ENCODE peak calls at places on chromosomes 7 and 10, in nine cellular contexts. One of them, this sample, is unnamed.

GRCh38 chr7:148700693-148701092 is 2.0 kb downstream of the CUL1 start:
- DNase-seq in posterior vena cava: no peak
- DNase-seq in psoas muscle: no peak
- DNase-seq in amniotic epithelial cell: peak
- DNase-seq in Right ventricle myocardium inferior: no peak
- DNase-seq in kidney: no peak
- DNase-seq in NCI-H510A treated with DMSO at 0.1 percent for 48 hours: no peak
- DNase-seq in NCI-H2171: no peak
- DNase-seq in ureter: no peak
- DNase-seq in this sample: no peak

GRCh38 chr7:137682596-137682995 is 164.2 kb downstream of the DGKI start:
- DNase-seq in amniotic epithelial cell: peak
- DNase-seq in Right ventricle myocardium inferior: no peak
- DNase-seq in NCI-H510A treated with DMSO at 0.1 percent for 48 hours: no peak
- DNase-seq in ureter: no peak
- DNase-seq in NCI-H2171: no peak
- DNase-seq in kidney: no peak
- DNase-seq in psoas muscle: no peak
- DNase-seq in posterior vena cava: no peak
- DNase-seq in this sample: no peak

GRCh38 chr7:32093415-32094408 is 23.5 kb upstream of the PDE1C start:
- DNase-seq in Right ventricle myocardium inferior: peak
- DNase-seq in NCI-H2171: no peak
- DNase-seq in ureter: peak
- DNase-seq in posterior vena cava: peak
- DNase-seq in psoas muscle: peak
- DNase-seq in kidney: no peak
- DNase-seq in amniotic epithelial cell: peak
- DNase-seq in NCI-H510A treated with DMSO at 0.1 percent for 48 hours: no peak
- DNase-seq in this sample: no peak

GRCh38 chr10:78768041-78768569 is 300.7 kb upstream of the ZMIZ1 start:
- DNase-seq in kidney: no peak
- DNase-seq in ureter: no peak
- DNase-seq in NCI-H2171: no peak
- DNase-seq in amniotic epithelial cell: no peak
- DNase-seq in Right ventricle myocardium inferior: no peak
- DNase-seq in NCI-H510A treated with DMSO at 0.1 percent for 48 hours: no peak
- DNase-seq in psoas muscle: no peak
- DNase-seq in posterior vena cava: peak
- DNase-seq in this sample: no peak

GRCh38 chr7:130942211-130942964 is 208.4 kb upstream of the KLF14 start:
- DNase-seq in NCI-H510A treated with DMSO at 0.1 percent for 48 hours: no peak
- DNase-seq in posterior vena cava: no peak
- DNase-seq in ureter: no peak
- DNase-seq in amniotic epithelial cell: peak
- DNase-seq in psoas muscle: peak
- DNase-seq in kidney: no peak
- DNase-seq in NCI-H2171: no peak
- DNase-seq in Right ventricle myocardium inferior: no peak
- DNase-seq in this sample: no peak

GRCh38 chr7:134777908-134778580 is 1.4 kb upstream of the CALD1 start:
- DNase-seq in NCI-H2171: no peak
- DNase-seq in ureter: no peak
- DNase-seq in kidney: no peak
- DNase-seq in posterior vena cava: no peak
- DNase-seq in Right ventricle myocardium inferior: no peak
- DNase-seq in NCI-H510A treated with DMSO at 0.1 percent for 48 hours: no peak
- DNase-seq in amniotic epithelial cell: peak
- DNase-seq in psoas muscle: no peak
- DNase-seq in this sample: no peak

GRCh38 chr7:131336956-131337355 is 9.3 kb downstream of the MKLN1 start:
- DNase-seq in Right ventricle myocardium inferior: no peak
- DNase-seq in psoas muscle: no peak
- DNase-seq in kidney: no peak
- DNase-seq in NCI-H510A treated with DMSO at 0.1 percent for 48 hours: no peak
- DNase-seq in amniotic epithelial cell: peak
- DNase-seq in NCI-H2171: no peak
- DNase-seq in ureter: no peak
- DNase-seq in posterior vena cava: no peak
- DNase-seq in this sample: no peak

GRCh38 chr10:102814456-102814871 is 22.7 kb downstream of the CYP17A1 start:
- DNase-seq in ureter: no peak
- DNase-seq in amniotic epithelial cell: no peak
- DNase-seq in NCI-H510A treated with DMSO at 0.1 percent for 48 hours: no peak
- DNase-seq in psoas muscle: peak
- DNase-seq in NCI-H2171: peak
- DNase-seq in kidney: peak
- DNase-seq in Right ventricle myocardium inferior: peak
- DNase-seq in posterior vena cava: peak
- DNase-seq in this sample: no peak

GRCh38 chr10:88386878-88387773 is 196.0 kb downstream of the RNLS start:
- DNase-seq in kidney: no peak
- DNase-seq in psoas muscle: no peak
- DNase-seq in posterior vena cava: no peak
- DNase-seq in ureter: peak
- DNase-seq in NCI-H510A treated with DMSO at 0.1 percent for 48 hours: no peak
- DNase-seq in NCI-H2171: no peak
- DNase-seq in amniotic epithelial cell: peak
- DNase-seq in Right ventricle myocardium inferior: no peak
- DNase-seq in this sample: no peak

GRCh38 chr7:140920745-140921144 is 4.0 kb downstream of the BRAF start:
- DNase-seq in amniotic epithelial cell: no peak
- DNase-seq in kidney: no peak
- DNase-seq in psoas muscle: no peak
- DNase-seq in NCI-H2171: no peak
- DNase-seq in NCI-H510A treated with DMSO at 0.1 percent for 48 hours: no peak
- DNase-seq in ureter: no peak
- DNase-seq in Right ventricle myocardium inferior: no peak
- DNase-seq in posterior vena cava: no peak
- DNase-seq in this sample: no peak

GRCh38 chr10:50347394-50347802 is 96.1 kb upstream of the ASAH2 start:
- DNase-seq in NCI-H2171: no peak
- DNase-seq in Right ventricle myocardium inferior: no peak
- DNase-seq in NCI-H510A treated with DMSO at 0.1 percent for 48 hours: no peak
- DNase-seq in posterior vena cava: no peak
- DNase-seq in ureter: no peak
- DNase-seq in psoas muscle: no peak
- DNase-seq in amniotic epithelial cell: no peak
- DNase-seq in kidney: no peak
- DNase-seq in this sample: no peak

GRCh38 chr7:75980865-75981449 is 13.4 kb downstream of the TMEM120A start:
- DNase-seq in ureter: no peak
- DNase-seq in kidney: peak
- DNase-seq in Right ventricle myocardium inferior: peak
- DNase-seq in NCI-H510A treated with DMSO at 0.1 percent for 48 hours: no peak
- DNase-seq in amniotic epithelial cell: no peak
- DNase-seq in posterior vena cava: peak
- DNase-seq in psoas muscle: no peak
- DNase-seq in NCI-H2171: no peak
- DNase-seq in this sample: no peak

GRCh38 chr7:114085592-114086490 is 167.0 kb upstream of the PPP1R3A start:
- DNase-seq in NCI-H2171: peak
- DNase-seq in NCI-H510A treated with DMSO at 0.1 percent for 48 hours: peak
- DNase-seq in amniotic epithelial cell: peak
- DNase-seq in psoas muscle: peak
- DNase-seq in Right ventricle myocardium inferior: peak
- DNase-seq in ureter: peak
- DNase-seq in kidney: peak
- DNase-seq in posterior vena cava: peak
- DNase-seq in this sample: peak

This sample was measured in chondrocyte.